ENCODE peak calls at places on chromosomes 7 and 10, in six cellular contexts. F is left ventricle myocardium inferior, E is psoas muscle, A is astrocyte, R is left lung, L is Peyer's patch. S is an unnamed sample.

GRCh38 chr10:129096340-129096984 is 370.6 kb upstream of the MGMT start:
- DNase-seq in R (no peak), L (no peak), E (peak; percentile 31), F (peak; percentile 28), A (peak; percentile 6), S (peak; percentile 48)

GRCh38 chr7:36037121-36037662 is 115.9 kb upstream of the EEPD1 start:
- DNase-seq in L (peak; percentile 63), R (peak; percentile 41), F (peak; percentile 50), E (peak; percentile 43), A (peak; percentile 93), S (peak; percentile 66)

GRCh38 chr7:141649865-141650499 is 52.0 kb downstream of the DENND11 start:
- DNase-seq in L (peak; percentile 57), R (no peak), A (peak; percentile 77), E (no peak), F (no peak), S (peak; percentile 86)

GRCh38 chr7:50304911-50305621 is 550 bp downstream of the IKZF1 start:
- DNase-seq in F (no peak), R (no peak), A (no peak), E (no peak), L (peak; percentile 89), S (no peak)

GRCh38 chr10:33139191-33139646 is 181.2 kb upstream of the ITGB1 start:
- DNase-seq in L (no peak), F (no peak), E (no peak), A (no peak), R (no peak), S (no peak)

GRCh38 chr10:106360870-106361269 is 803.6 kb downstream of the SORCS1 start:
- DNase-seq in F (no peak), R (no peak), A (peak; percentile 72), E (no peak), L (no peak), S (peak; percentile 93)

GRCh38 chr7:74300951-74301350 is 11.7 kb downstream of the CLIP2 start:
- DNase-seq in F (no peak), E (no peak), A (no peak), L (no peak), R (no peak), S (no peak)

GRCh38 chr10:92691591-92692084 is 1.9 kb downstream of the HHEX start:
- DNase-seq in L (peak; percentile 84), E (peak; percentile 56), F (peak; percentile 68), R (peak; percentile 78), A (no peak), S (no peak)

GRCh38 chr7:454356-455109 is 65.1 kb downstream of the PDGFA start:
- DNase-seq in L (no peak), R (no peak), A (no peak), E (no peak), F (no peak), S (no peak)

GRCh38 chr7:69858471-69858870 is 260.2 kb downstream of the AUTS2 start:
- DNase-seq in A (no peak), R (no peak), F (no peak), E (no peak), L (no peak), S (no peak)

GRCh38 chr10:103186128-103186527 is 6.9 kb downstream of the NT5C2 start:
- DNase-seq in L (no peak), E (no peak), R (no peak), A (no peak), F (no peak), S (no peak)

GRCh38 chr7:91632948-91633519 is 247.5 kb downstream of the MTERF1 start:
- DNase-seq in E (no peak), F (no peak), L (no peak), R (no peak), A (no peak), S (no peak)

GRCh38 chr7:155203882-155204691 is 93.6 kb upstream of the INSIG1 start:
- DNase-seq in E (no peak), L (no peak), F (no peak), A (no peak), R (peak; percentile 30), S (no peak)

GRCh38 chr7:156943091-156944041 is 6.1 kb upstream of the NOM1 start:
- DNase-seq in L (no peak), F (no peak), A (no peak), R (no peak), E (no peak), S (no peak)

GRCh38 chr10:119478111-119479047 is 64.1 kb downstream of the RGS10 start:
- DNase-seq in F (no peak), A (no peak), E (no peak), L (peak; percentile 81), R (no peak), S (peak; percentile 35)

GRCh38 chr10:80187465-80188409 is 17.6 kb downstream of the ANXA11 start:
- DNase-seq in L (peak; percentile 91), A (no peak), F (no peak), R (peak; percentile 50), E (peak; percentile 21), S (no peak)

GRCh38 chr7:84058311-84059076 is 136.1 kb downstream of the SEMA3A start:
- DNase-seq in R (no peak), E (no peak), A (peak; percentile 71), L (no peak), F (no peak), S (no peak)

GRCh38 chr7:155733582-155734444 is 78.5 kb downstream of the SHH start:
- DNase-seq in R (no peak), A (no peak), L (no peak), E (no peak), F (no peak), S (no peak)

GRCh38 chr7:28207486-28208158 is 27.0 kb upstream of the JAZF1 start:
- DNase-seq in A (peak; percentile 56), R (no peak), E (no peak), F (no peak), L (no peak), S (no peak)

DNA sequence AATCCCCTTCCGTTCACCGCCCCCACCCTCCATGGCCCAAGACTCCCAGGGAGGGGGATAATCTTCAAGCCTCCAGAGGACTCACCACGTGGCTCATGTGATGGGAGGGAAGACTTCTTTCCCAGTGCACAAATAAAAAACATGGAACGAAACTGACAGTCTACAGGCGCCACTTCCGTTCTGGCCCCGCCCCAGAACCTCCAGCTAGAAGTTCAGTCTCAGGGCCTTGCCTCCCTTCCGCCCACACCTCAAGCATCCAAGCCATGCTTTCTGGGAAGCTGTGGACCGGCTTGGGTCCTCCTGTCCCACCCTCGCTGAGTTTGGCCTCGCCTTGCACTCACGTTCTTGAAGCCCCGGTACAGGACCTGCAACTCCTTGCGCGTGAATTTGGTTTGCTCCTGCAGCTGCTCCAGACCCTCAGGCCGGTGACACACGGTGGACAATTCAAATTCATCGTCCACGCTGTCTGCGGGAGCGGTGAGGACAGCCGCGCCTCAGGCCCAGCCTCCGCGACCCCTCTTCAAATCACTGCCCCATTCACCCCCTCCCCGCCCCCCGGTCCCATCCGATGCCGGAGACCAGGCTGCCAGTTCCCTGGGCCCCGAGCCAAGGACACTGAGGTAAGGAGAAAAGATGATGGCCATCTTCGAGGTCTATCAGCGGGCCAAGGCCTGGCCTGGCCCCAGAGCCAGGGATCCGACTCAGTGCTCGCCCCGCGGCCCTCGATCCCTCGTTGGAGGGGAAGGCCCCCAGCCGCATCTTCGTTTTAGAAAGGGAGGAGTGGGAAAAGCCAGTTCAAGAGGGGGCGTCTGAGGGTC is 10.7 kb upstream of the OGA start:
- DNase-seq in A (no peak), R (peak; percentile 37), L (peak; percentile 59), E (peak; percentile 38), F (peak; percentile 27), S (no peak)
- H3K4me3 ChIP-seq in A (no peak overlapping the region), R (no peak overlapping the region), L (peak overlapping the region; percentile 30), E (peak overlapping the region; percentile 44), F (peak overlapping the region; percentile 63), S (no peak overlapping the region)

GRCh38 chr7:34162676-34163075 is 257.3 kb downstream of the BMPER start:
- DNase-seq in R (no peak), E (no peak), A (no peak), L (no peak), F (no peak), S (no peak)

GRCh38 chr7:34163956-34164355 is 258.6 kb downstream of the BMPER start:
- DNase-seq in R (no peak), F (no peak), A (no peak), E (no peak), L (no peak), S (no peak)

GRCh38 chr7:34168013-34168412 is 262.7 kb downstream of the BMPER start:
- DNase-seq in R (no peak), A (no peak), F (no peak), L (no peak), E (no peak), S (no peak)

GRCh38 chr7:34165466-34165865 is 260.1 kb downstream of the BMPER start:
- DNase-seq in F (no peak), L (no peak), E (no peak), A (no peak), R (no peak), S (peak; percentile 75)

DNA sequence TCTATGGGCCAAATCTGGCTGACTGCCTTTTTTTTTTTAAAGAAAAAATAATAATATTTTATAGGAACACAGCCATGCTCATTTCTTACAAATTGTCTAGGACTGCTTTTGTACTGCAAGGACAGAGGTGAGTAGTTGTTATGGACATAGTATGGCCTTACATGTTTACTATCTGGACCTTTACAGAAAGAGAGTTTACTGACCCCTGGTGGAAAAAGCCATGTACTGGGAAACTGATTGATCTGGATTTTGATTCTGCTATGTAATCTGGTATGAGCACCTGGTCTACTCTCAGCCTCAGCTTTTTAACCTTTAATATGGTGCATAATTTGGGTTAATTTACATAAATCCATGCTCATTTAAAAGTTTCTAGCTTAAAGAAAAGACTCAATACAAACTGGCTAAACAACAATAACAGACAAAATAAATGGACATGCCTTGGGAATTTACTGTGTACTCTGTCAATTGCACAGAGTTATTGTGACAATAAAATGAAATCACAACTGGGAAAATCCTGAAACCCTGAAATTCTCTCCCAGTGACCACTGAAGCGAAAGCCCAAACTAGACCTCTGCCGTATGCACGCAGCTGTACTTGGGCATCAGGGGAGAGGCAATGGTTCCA is 260.7 kb downstream of the BMPER start:
- DNase-seq in L (no peak), R (no peak), E (no peak), F (no peak), A (peak; percentile 15), S (peak; percentile 62)
- TF ChIP-seq CTCF in L (peak; percentile 31), R (peak; percentile 49), E (peak; percentile 68), F (peak; percentile 54), A (peak; percentile 66), S (peak; percentile 87)

GRCh38 chr7:134432296-134433152 is 26.4 kb downstream of the AKR1B1 start:
- DNase-seq in F (peak; percentile 85), L (peak; percentile 94), A (peak; percentile 77), R (peak; percentile 89), E (peak; percentile 87), S (peak; percentile 91)
- H3K4me3 ChIP-seq in F (peak overlapping the region; percentile 62), L (peak overlapping the region; percentile 18), A (peak overlapping the region; percentile 54), R (peak overlapping the region; percentile 19), E (peak overlapping the region; percentile 62), S (peak overlapping the region; percentile 56)

DNA sequence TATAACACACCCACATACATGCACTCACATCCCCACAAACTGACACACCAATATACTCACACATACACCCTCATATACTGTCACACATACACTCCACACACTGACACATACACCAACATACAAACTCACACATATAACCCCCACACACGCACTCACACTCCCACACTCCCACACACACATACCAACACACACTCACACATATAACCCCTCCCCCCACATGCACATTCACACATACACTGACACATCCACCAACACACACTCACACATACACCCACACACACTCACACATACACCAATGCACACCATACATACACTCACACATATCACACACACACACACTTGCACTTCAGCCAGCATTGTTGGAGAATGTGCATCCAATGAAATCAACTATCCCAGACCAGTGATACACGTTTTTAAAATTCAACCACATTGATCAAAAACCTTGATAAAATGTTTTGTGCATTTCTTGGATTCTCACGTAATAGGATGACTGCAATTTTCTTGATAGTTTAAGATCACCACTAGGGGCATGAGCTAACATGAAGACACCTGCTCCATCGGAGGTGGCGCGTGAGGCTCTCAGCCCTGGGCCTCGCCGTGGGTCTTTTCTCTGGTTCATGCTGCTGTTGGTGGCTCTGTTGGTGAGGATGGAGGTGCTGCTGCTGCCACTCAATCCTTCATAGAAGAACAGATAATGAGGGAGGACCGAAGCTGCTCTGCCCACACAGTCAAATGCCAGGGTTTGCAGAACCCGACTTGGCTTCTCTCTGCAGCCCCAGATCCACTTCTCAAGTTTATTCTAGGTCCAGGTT is 32.1 kb upstream of the CHST15 start:
- DNase-seq in L (no peak), E (no peak), A (peak; percentile 81), R (no peak), F (no peak), S (peak; percentile 15)
- TF ChIP-seq CTCF in L (peak; percentile 7), E (peak; percentile 24), A (peak; percentile 38), R (no peak), F (peak; percentile 32), S (peak; percentile 26)